ENCODE peak calls at places on chromosomes 6 and 20, in eight cellular contexts. O is stimulated activated CD8-positive, alpha-beta memory T cell treated with anti-CD3 and anti-CD28 coated beads, Interleukin-4, amount 100 ng/mL, for 1 hour; C is AG20443; L is choroid plexus epithelial cell; A is HTR-8/SVneo; N is astrocyte of the cerebellum; X is ELF-1; D is activated T-cell treated with anti-CD3 and anti-CD28 coated beads, Interleukin-2, amount 50 U/mL, for 4 hours. I is an unnamed sample.

GRCh38 chr20:15604406-15604805 is 968.8 kb downstream of the KIF16B start:
- DNase-seq in X (no peak), O (no peak), A (no peak), C (no peak), L (no peak), N (no peak), D (no peak), I (no peak)

GRCh38 chr6:46419576-46420002 is 71.7 kb downstream of the RCAN2 start:
- DNase-seq in X (peak; percentile 22), C (peak; percentile 61), L (peak; percentile 90), O (no peak), N (peak; percentile 72), A (peak; percentile 36), D (no peak), I (peak; percentile 16)

GRCh38 chr6:28489366-28490190 is 26.0 kb downstream of the GPX6 start:
- DNase-seq in A (peak; percentile 86), X (peak; percentile 83), O (no peak), C (peak; percentile 61), L (peak; percentile 89), N (no peak), D (peak; percentile 12), I (no peak)

GRCh38 chr6:142357879-142358278 is 56.1 kb downstream of the ADGRG6 start:
- DNase-seq in C (no peak), N (no peak), L (no peak), D (no peak), A (no peak), O (no peak), X (no peak), I (no peak)

GRCh38 chr6:25833136-25833535 is 1.3 kb upstream of the SLC17A1 start:
- DNase-seq in A (no peak), L (no peak), C (no peak), X (no peak), O (no peak), N (no peak), D (no peak), I (no peak)

GRCh38 chr6:36616888-36617521 is 22.8 kb downstream of the SRSF3 start:
- DNase-seq in N (peak; percentile 32), D (no peak), O (no peak), X (no peak), A (no peak), L (no peak), C (peak; percentile 56), I (no peak)

GRCh38 chr6:1240766-1241165 is 71.1 kb upstream of the FOXQ1 start:
- DNase-seq in C (peak; percentile 24), D (no peak), X (no peak), N (no peak), L (peak; percentile 32), O (no peak), A (no peak), I (no peak)

GRCh38 chr20:62628691-62629090 is 13.6 kb upstream of the SLCO4A1 start:
- DNase-seq in C (no peak), L (no peak), D (no peak), X (peak; percentile 65), O (no peak), A (no peak), N (no peak), I (no peak)

GRCh38 chr6:148624025-148624424 is 122.8 kb upstream of the UST start:
- DNase-seq in C (no peak), A (no peak), O (no peak), X (no peak), L (no peak), N (no peak), D (no peak), I (no peak)

GRCh38 chr6:124007915-124008688 is 204.4 kb downstream of the NKAIN2 start:
- DNase-seq in O (no peak), L (peak; percentile 22), N (no peak), A (no peak), D (no peak), X (no peak), C (no peak), I (no peak)

GRCh38 chr20:49028684-49029083 is 17.4 kb upstream of the CSE1L start:
- DNase-seq in A (peak; percentile 65), C (peak; percentile 67), L (peak; percentile 76), N (no peak), D (no peak), X (peak; percentile 28), O (no peak), I (no peak)

GRCh38 chr20:50719328-50719727 is 12.1 kb upstream of the PARD6B start:
- DNase-seq in D (no peak), N (no peak), L (no peak), O (no peak), X (no peak), A (no peak), C (no peak), I (no peak)

GRCh38 chr6:169241688-169242350 is 11.8 kb downstream of the THBS2 start:
- DNase-seq in D (no peak), O (no peak), C (no peak), X (no peak), A (no peak), N (no peak), L (no peak), I (no peak)

GRCh38 chr6:28353981-28354676 is 4.4 kb downstream of the ZKSCAN3 start:
- DNase-seq in O (no peak), N (no peak), L (peak; percentile 23), A (no peak), X (no peak), D (no peak), C (no peak), I (no peak)

GRCh38 chr6:39800388-39801032 is 8.3 kb downstream of the DAAM2 start:
- DNase-seq in D (no peak), X (no peak), O (no peak), A (no peak), N (no peak), C (no peak), L (no peak), I (no peak)

GRCh38 chr6:47634210-47635047 is 64.0 kb upstream of the ADGRF4 start:
- DNase-seq in N (no peak), L (no peak), X (no peak), A (no peak), D (no peak), O (no peak), C (no peak), I (no peak)

GRCh38 chr6:170176621-170177382 is 114.1 kb downstream of the DLL1 start:
- DNase-seq in O (no peak), A (no peak), N (no peak), X (peak; percentile 83), D (no peak), L (no peak), C (peak; percentile 45), I (no peak)

GRCh38 chr20:38685853-38686473 is 38.3 kb upstream of the SLC32A1 start:
- DNase-seq in C (peak; percentile 69), N (peak; percentile 26), D (peak; percentile 9), X (peak; percentile 66), L (peak; percentile 66), A (peak; percentile 73), O (no peak), I (no peak)

GRCh38 chr6:39881851-39882566 is 52.3 kb downstream of the MOCS1 start:
- DNase-seq in N (peak; percentile 77), D (no peak), X (no peak), A (no peak), O (no peak), C (peak; percentile 89), L (peak; percentile 80), I (peak; percentile 63)